ENCODE peak calls at places on chromosomes 12 and 14, in six cellular contexts. T is tibial nerve, I is K562, B is stomach, H is A549, R is transverse colon. X is an unnamed sample.

GRCh38 chr12:23552417-23552816 is 397.1 kb downstream of the SOX5 start:
- DNase-seq in R (no peak), B (no peak), H (no peak), T (no peak), I (no peak), X (no peak)

GRCh38 chr12:93825501-93825888 is 148.3 kb downstream of the CRADD start:
- DNase-seq in I (no peak), R (no peak), B (no peak), T (no peak), H (no peak), X (no peak)

GRCh38 chr14:24508155-24508554 is at the start of gene CMA1:
- DNase-seq in I (no peak), R (no peak), T (no peak), H (no peak), B (no peak), X (no peak)

GRCh38 chr12:121124402-121125109 is 8.1 kb upstream of the P2RX7 start:
- DNase-seq in T (no peak), H (peak; percentile 95), I (no peak), R (no peak), B (no peak), X (no peak)

GRCh38 chr12:48890657-48891418 is 25.2 kb upstream of the RND1 start:
- DNase-seq in H (peak; percentile 80), T (peak; percentile 52), I (peak; percentile 71), B (peak; percentile 89), R (peak; percentile 82), X (peak; percentile 84)

GRCh38 chr12:87870061-87870460 is 159.1 kb downstream of the C12orf50 start:
- DNase-seq in R (no peak), B (no peak), H (no peak), I (no peak), T (no peak), X (no peak)

GRCh38 chr14:74965770-74966153 is 10.4 kb upstream of the PGF start:
- DNase-seq in B (no peak), R (no peak), H (no peak), I (no peak), T (no peak), X (no peak)

GRCh38 chr12:49187184-49187583 is 1.7 kb downstream of the TUBA1A start:
- DNase-seq in I (no peak), T (peak; percentile 56), B (no peak), H (peak; percentile 20), R (no peak), X (peak; percentile 31)

GRCh38 chr12:110171186-110171538 is 47.0 kb downstream of the IFT81 start:
- DNase-seq in H (no peak), T (no peak), I (no peak), B (no peak), R (no peak), X (no peak)

GRCh38 chr12:117470804-117471203 is 109.4 kb upstream of the NOS1 start:
- DNase-seq in R (no peak), H (peak; percentile 52), I (peak; percentile 15), B (no peak), T (no peak), X (no peak)

GRCh38 chr14:31988237-31988636 is 88.9 kb upstream of the ARHGAP5 start:
- DNase-seq in B (no peak), R (no peak), H (no peak), I (no peak), T (no peak), X (no peak)

GRCh38 chr14:73457050-73457934 is 1.1 kb downstream of the NUMB start:
- DNase-seq in I (no peak), H (peak; percentile 47), R (no peak), B (peak; percentile 45), T (no peak), X (no peak)

GRCh38 chr12:6821674-6822433 is at the start of gene GPR162:
- DNase-seq in H (peak; percentile 43), R (peak; percentile 48), T (no peak), B (peak; percentile 52), I (peak; percentile 66), X (peak; percentile 72)

GRCh38 chr12:72075401-72075800 is 136.8 kb downstream of the TPH2 start:
- DNase-seq in B (no peak), T (no peak), H (no peak), R (no peak), I (no peak), X (no peak)

GRCh38 chr12:130846386-130846785 is 7.3 kb upstream of the STX2 start:
- DNase-seq in R (no peak), B (no peak), T (no peak), I (no peak), H (no peak), X (no peak)

GRCh38 chr14:86799244-86799647 is 1193.7 kb downstream of the GALC start:
- DNase-seq in R (no peak), B (no peak), I (no peak), H (peak; percentile 1), T (no peak), X (no peak)

GRCh38 chr14:51849095-51849494 is 11.3 kb upstream of the GNG2 start:
- DNase-seq in T (no peak), R (no peak), I (no peak), H (no peak), B (no peak), X (no peak)

GRCh38 chr14:21734457-21735074 is 60.9 kb upstream of the OR4E1 start:
- DNase-seq in H (peak; percentile 69), R (no peak), T (no peak), I (peak; percentile 19), B (no peak), X (no peak)

GRCh38 chr14:70451874-70452273 is at the start of gene ADAM21:
- DNase-seq in B (no peak), H (no peak), T (no peak), R (no peak), I (no peak), X (no peak)

GRCh38 chr14:102503576-102504224 is 5.9 kb downstream of the ANKRD9 start:
- DNase-seq in B (no peak), R (no peak), H (no peak), I (no peak), T (no peak), X (no peak)

DNA sequence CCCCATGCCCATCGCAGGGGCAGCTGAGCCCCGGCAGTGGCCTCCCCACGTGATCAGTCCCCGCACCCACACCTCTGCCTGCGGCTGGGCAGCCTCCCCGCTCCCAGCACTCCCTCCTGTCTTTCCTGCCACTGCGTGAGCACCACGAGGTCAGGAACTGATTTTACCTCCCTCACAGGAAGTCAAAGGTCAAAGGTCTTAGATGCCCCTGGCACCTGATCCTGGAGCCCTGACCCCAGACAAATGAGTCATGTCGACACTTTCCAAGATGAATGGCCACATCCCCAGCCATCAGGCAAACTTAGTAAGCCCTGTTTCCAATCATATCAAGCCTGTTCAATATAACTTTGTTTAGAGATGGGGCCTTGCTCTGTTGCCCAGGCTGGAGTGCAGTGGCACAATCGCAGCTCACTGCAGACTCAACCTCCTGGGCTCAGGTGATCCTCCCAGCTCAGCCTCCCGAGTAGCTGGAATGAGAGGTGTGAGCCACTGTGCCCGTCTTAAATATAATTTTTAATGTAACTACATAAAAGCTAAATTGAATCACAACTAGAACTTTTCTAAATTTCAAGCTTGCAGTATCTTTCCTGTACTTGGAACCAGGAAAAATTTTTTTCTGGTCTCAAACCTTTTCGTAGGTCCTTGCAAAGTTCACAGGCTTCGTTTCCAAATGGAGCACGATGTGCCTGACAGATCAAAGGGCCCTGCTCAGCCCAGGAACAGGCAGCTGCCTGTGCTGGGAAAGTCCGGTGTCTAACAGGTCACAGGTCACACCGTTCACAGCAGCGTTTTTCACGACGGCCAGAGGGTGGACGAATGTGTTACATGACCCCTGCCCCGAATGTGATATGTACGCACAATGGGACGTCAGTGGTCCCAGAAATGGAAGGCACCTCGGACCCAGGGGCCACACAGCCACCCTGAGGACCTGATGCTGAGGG is 1.9 kb downstream of the LRCOL1 start:
- DNase-seq in H (no peak), I (no peak), T (no peak), B (no peak), R (no peak), X (no peak)
- TF ChIP-seq EP300 in H (no peak), I (no peak), T (no peak), B (no peak), R (no peak), X (no peak)

DNA sequence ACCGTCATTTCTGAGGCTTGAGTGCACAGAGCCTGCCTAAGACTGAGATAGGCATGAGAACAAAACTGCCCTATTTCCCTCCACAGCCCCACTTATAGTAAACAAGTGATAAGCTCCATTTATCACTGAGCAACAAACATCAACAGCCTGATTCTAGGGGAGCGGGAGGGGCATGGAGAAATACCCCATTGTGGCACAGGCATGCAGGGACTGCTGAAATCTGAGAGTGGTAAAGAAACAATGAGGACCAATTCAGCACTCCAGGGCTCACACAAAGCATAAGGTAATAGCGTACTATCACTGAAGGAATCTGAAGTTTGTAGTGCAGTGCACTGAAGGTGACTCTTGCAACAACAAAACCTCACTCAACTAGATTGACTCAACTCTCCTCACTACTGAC is 186.7 kb downstream of the ANO2 start:
- DNase-seq in I (no peak), R (no peak), B (no peak), T (no peak), H (no peak), X (no peak)
- H3K4me1 ChIP-seq in I (no peaks in the 10 kb centered on the region), R (no peaks in the 10 kb centered on the region), B (no peaks in the 10 kb centered on the region), T (no peaks in the 10 kb centered on the region), H (no peaks in the 10 kb centered on the region), X (no peaks in the 10 kb centered on the region)

GRCh38 chr14:104175811-104176210 is 37.4 kb downstream of the KIF26A start:
- DNase-seq in R (no peak), B (no peak), I (no peak), H (no peak), T (no peak), X (no peak)
- H3K4me3 ChIP-seq in R (no peak overlapping the region), B (no peak overlapping the region), I (no peak overlapping the region), H (no peak overlapping the region), T (no peak overlapping the region), X (no peak overlapping the region)

GRCh38 chr12:51507188-51507587 is 82.6 kb downstream of the SLC4A8 start:
- DNase-seq in I (no peak), B (no peak), R (no peak), T (no peak), H (no peak), X (no peak)
- TF ChIP-seq EP300 in I (no peak), B (no peak), R (no peak), T (no peak), H (no peak), X (no peak)

GRCh38 chr12:85179680-85180300 is 100.2 kb upstream of the ALX1 start:
- DNase-seq in B (no peak), R (no peak), I (no peak), H (peak; percentile 25), T (no peak), X (no peak)
- H3K4me1 ChIP-seq in B (no peaks in the 10 kb centered on the region), R (no peaks in the 10 kb centered on the region), I (no peaks in the 10 kb centered on the region), H (peaks cover 4% of the 10 kb centered on the region), T (no peaks in the 10 kb centered on the region), X (no peaks in the 10 kb centered on the region)

DNA sequence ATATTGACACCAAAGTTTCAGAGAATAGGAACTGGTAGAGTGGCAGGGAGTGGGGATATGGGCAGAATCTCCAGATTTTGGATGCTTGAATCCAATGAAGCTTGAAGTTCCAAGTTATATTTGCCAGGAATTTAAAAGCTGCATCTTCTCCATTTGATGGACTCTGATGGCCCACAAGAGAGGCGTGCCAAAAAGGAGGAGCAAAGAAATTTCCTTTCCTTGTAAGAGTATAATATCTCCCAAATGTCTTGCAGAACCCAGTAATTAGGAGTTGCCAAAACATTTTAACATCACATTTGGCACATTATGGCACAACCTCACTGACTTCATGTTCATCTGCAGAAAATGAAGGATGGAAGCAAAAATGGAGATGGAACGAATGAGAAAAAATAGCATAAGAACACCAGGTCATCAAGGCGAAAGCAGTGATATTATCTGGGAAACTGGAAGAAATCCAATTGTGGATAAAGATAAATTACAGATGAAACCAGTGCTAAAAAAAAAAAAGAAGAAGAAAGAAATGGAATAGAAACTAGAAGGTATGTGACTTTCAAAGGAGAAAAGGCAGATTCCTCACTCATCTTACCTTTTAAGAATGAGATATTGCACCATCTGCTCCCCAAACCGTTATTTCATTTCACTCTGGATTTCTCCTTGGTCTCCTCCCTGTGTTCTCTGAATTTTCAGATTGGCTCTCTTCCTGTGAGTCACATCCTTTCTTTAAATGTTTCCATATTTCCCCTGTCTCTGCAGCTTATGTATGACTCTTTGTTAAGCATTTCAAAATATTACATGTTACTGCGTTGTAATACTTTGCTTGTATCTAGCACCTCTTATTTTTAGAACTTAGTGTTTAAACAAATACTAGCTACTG is 13.5 kb upstream of the FLRT2 start:
- DNase-seq in T (no peak), R (no peak), I (no peak), H (no peak), B (no peak), X (no peak)
- H3K4me3 ChIP-seq in T (no peak overlapping the region), R (no peak overlapping the region), I (no peak overlapping the region), H (no peak overlapping the region), B (no peak overlapping the region), X (no peak overlapping the region)

X was measured in ovary.